ENCODE peak calls at places on chromosomes 3 and 15, in five cellular contexts. One of them, this sample, is unnamed.

GRCh38 chr3:71713041-71713440 is 12.2 kb downstream of the EIF4E3 start:
- DNase-seq in CD4-positive, alpha-beta memory T cell: no peak
- DNase-seq in psoas muscle: no peak
- DNase-seq in tibial artery: no peak
- DNase-seq in tibial nerve: no peak
- DNase-seq in this sample: no peak

GRCh38 chr3:43736558-43736995 is 45.8 kb downstream of the ABHD5 start:
- DNase-seq in psoas muscle: no peak
- DNase-seq in tibial artery: no peak
- DNase-seq in CD4-positive, alpha-beta memory T cell: no peak
- DNase-seq in tibial nerve: no peak
- DNase-seq in this sample: no peak

GRCh38 chr15:22810735-22811338 is 24.4 kb downstream of the NIPA1 start:
- DNase-seq in tibial artery: no peak
- DNase-seq in psoas muscle: no peak
- DNase-seq in tibial nerve: no peak
- DNase-seq in CD4-positive, alpha-beta memory T cell: no peak
- DNase-seq in this sample: no peak

GRCh38 chr3:139654637-139655365 is 23.0 kb downstream of the NMNAT3 start:
- DNase-seq in CD4-positive, alpha-beta memory T cell: no peak
- DNase-seq in tibial nerve: no peak
- DNase-seq in psoas muscle: no peak
- DNase-seq in tibial artery: no peak
- DNase-seq in this sample: no peak

GRCh38 chr3:64188810-64189560 is 36.3 kb downstream of the PRICKLE2 start:
- DNase-seq in psoas muscle: no peak
- DNase-seq in tibial artery: peak; percentile 67
- DNase-seq in CD4-positive, alpha-beta memory T cell: no peak
- DNase-seq in tibial nerve: no peak
- DNase-seq in this sample: no peak

GRCh38 chr15:96020133-96020532 is 310.4 kb upstream of the NR2F2 start:
- DNase-seq in tibial nerve: no peak
- DNase-seq in CD4-positive, alpha-beta memory T cell: no peak
- DNase-seq in tibial artery: no peak
- DNase-seq in psoas muscle: no peak
- DNase-seq in this sample: no peak

GRCh38 chr3:29012011-29012410 is 268.9 kb upstream of the RBMS3 start:
- DNase-seq in tibial nerve: no peak
- DNase-seq in psoas muscle: no peak
- DNase-seq in tibial artery: no peak
- DNase-seq in CD4-positive, alpha-beta memory T cell: no peak
- DNase-seq in this sample: no peak

GRCh38 chr15:85748729-85749128 is 46.0 kb downstream of the KLHL25 start:
- DNase-seq in psoas muscle: no peak
- DNase-seq in tibial nerve: no peak
- DNase-seq in tibial artery: peak; percentile 61
- DNase-seq in CD4-positive, alpha-beta memory T cell: no peak
- DNase-seq in this sample: no peak

GRCh38 chr3:193563999-193564398 is 9.3 kb upstream of the ATP13A4 start:
- DNase-seq in CD4-positive, alpha-beta memory T cell: no peak
- DNase-seq in tibial nerve: no peak
- DNase-seq in tibial artery: no peak
- DNase-seq in psoas muscle: no peak
- DNase-seq in this sample: no peak

GRCh38 chr3:136703429-136703828 is 48.7 kb downstream of the STAG1 start:
- DNase-seq in tibial nerve: no peak
- DNase-seq in tibial artery: no peak
- DNase-seq in psoas muscle: no peak
- DNase-seq in CD4-positive, alpha-beta memory T cell: no peak
- DNase-seq in this sample: no peak

GRCh38 chr15:89627256-89627970 is 27.9 kb downstream of the KIF7 start:
- DNase-seq in psoas muscle: peak; percentile 37
- DNase-seq in tibial nerve: no peak
- DNase-seq in tibial artery: no peak
- DNase-seq in CD4-positive, alpha-beta memory T cell: no peak
- DNase-seq in this sample: no peak

GRCh38 chr3:5017953-5018531 is 38.8 kb downstream of the BHLHE40 start:
- DNase-seq in psoas muscle: peak; percentile 84
- DNase-seq in tibial artery: peak; percentile 88
- DNase-seq in tibial nerve: peak; percentile 77
- DNase-seq in CD4-positive, alpha-beta memory T cell: peak; percentile 26
- DNase-seq in this sample: no peak

GRCh38 chr3:179179979-179180758 is 32.0 kb downstream of the PIK3CA start:
- DNase-seq in psoas muscle: no peak
- DNase-seq in tibial nerve: no peak
- DNase-seq in tibial artery: no peak
- DNase-seq in CD4-positive, alpha-beta memory T cell: peak; percentile 5
- DNase-seq in this sample: no peak

GRCh38 chr15:93779341-93779740 is 452.0 kb upstream of the MCTP2 start:
- DNase-seq in tibial artery: no peak
- DNase-seq in tibial nerve: no peak
- DNase-seq in psoas muscle: no peak
- DNase-seq in CD4-positive, alpha-beta memory T cell: no peak
- DNase-seq in this sample: no peak

GRCh38 chr3:30638685-30639412 is 32.4 kb downstream of the TGFBR2 start:
- DNase-seq in tibial artery: no peak
- DNase-seq in psoas muscle: peak; percentile 55
- DNase-seq in CD4-positive, alpha-beta memory T cell: no peak
- DNase-seq in tibial nerve: no peak
- DNase-seq in this sample: no peak

GRCh38 chr3:175729466-175729865 is 870.3 kb downstream of the NAALADL2 start:
- DNase-seq in tibial nerve: no peak
- DNase-seq in tibial artery: no peak
- DNase-seq in psoas muscle: no peak
- DNase-seq in CD4-positive, alpha-beta memory T cell: no peak
- DNase-seq in this sample: no peak

DNA sequence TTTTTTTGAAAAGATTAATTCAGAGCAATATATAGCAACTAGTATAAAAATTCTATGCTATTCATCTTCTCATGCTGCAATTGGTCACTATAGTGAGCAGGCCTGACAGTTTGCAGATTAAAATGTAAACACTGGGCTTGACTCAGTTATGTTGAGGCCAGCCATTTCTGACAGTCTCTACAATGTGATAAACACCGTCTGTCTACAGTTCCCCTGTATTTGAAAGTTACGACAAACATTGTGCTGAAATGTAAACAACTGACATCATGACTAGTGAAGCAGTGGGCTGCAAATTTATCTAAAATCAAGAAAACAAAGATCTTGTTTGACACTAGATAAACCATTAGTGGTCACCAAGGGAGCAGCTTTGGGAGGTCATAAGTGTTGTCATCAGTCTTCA is 197.4 kb downstream of the ISL2 start:
- DNase-seq in CD4-positive, alpha-beta memory T cell: no peak
- DNase-seq in tibial nerve: no peak
- DNase-seq in tibial artery: no peak
- DNase-seq in psoas muscle: no peak
- DNase-seq in this sample: no peak
- H3K4me1 ChIP-seq in CD4-positive, alpha-beta memory T cell: no peaks in the 10 kb centered on the region
- H3K4me1 ChIP-seq in tibial nerve: no peaks in the 10 kb centered on the region
- H3K4me1 ChIP-seq in tibial artery: no peaks in the 10 kb centered on the region
- H3K4me1 ChIP-seq in psoas muscle: no peaks in the 10 kb centered on the region
- H3K4me1 ChIP-seq in this sample: no peaks in the 10 kb centered on the region

GRCh38 chr3:65562444-65562843 is 476.3 kb downstream of the MAGI1 start:
- DNase-seq in psoas muscle: no peak
- DNase-seq in tibial artery: no peak
- DNase-seq in tibial nerve: no peak
- DNase-seq in CD4-positive, alpha-beta memory T cell: no peak
- DNase-seq in this sample: no peak

GRCh38 chr3:65560133-65560532 is 478.6 kb downstream of the MAGI1 start:
- DNase-seq in tibial nerve: no peak
- DNase-seq in psoas muscle: no peak
- DNase-seq in CD4-positive, alpha-beta memory T cell: no peak
- DNase-seq in tibial artery: no peak
- DNase-seq in this sample: no peak

GRCh38 chr3:65561617-65562016 is 477.1 kb downstream of the MAGI1 start:
- DNase-seq in tibial artery: no peak
- DNase-seq in tibial nerve: no peak
- DNase-seq in psoas muscle: no peak
- DNase-seq in CD4-positive, alpha-beta memory T cell: no peak
- DNase-seq in this sample: no peak

GRCh38 chr3:65559643-65560042 is 479.1 kb downstream of the MAGI1 start:
- DNase-seq in tibial nerve: no peak
- DNase-seq in tibial artery: no peak
- DNase-seq in psoas muscle: no peak
- DNase-seq in CD4-positive, alpha-beta memory T cell: no peak
- DNase-seq in this sample: no peak

DNA sequence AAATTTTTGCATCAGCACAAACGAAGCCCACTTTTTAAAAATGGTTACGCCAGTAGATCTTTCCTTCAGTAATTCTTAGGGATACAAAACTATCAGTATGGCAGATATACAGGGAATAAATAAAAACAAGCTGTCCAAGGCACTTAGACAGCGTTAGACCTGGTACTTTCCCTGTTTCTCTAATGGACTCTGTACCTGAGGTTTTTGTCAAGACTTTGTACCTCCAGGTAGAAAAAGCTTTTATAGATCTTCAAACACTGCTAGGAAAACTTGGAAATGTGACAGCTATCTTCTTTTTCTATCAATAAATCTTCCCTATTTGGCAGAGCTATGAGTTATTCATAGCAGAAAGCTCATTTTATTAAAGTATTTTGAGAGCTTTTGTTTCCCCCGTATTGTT is 477.8 kb downstream of the MAGI1 start:
- DNase-seq in tibial nerve: no peak
- DNase-seq in CD4-positive, alpha-beta memory T cell: no peak
- DNase-seq in tibial artery: no peak
- DNase-seq in psoas muscle: no peak
- DNase-seq in this sample: no peak
- H3K4me1 ChIP-seq in tibial nerve: no peaks in the 10 kb centered on the region
- H3K4me1 ChIP-seq in CD4-positive, alpha-beta memory T cell: no peaks in the 10 kb centered on the region
- H3K4me1 ChIP-seq in tibial artery: peaks cover 5% of the 10 kb centered on the region
- H3K4me1 ChIP-seq in psoas muscle: peaks cover 13% of the 10 kb centered on the region
- H3K4me1 ChIP-seq in this sample: no peaks in the 10 kb centered on the region

GRCh38 chr15:42057744-42058646 is 36.4 kb downstream of the PLA2G4D start:
- DNase-seq in psoas muscle: no peak
- DNase-seq in tibial artery: no peak
- DNase-seq in CD4-positive, alpha-beta memory T cell: no peak
- DNase-seq in tibial nerve: no peak
- DNase-seq in this sample: no peak

GRCh38 chr15:42053914-42054313 is 33.1 kb upstream of the PLA2G4E start:
- DNase-seq in psoas muscle: no peak
- DNase-seq in CD4-positive, alpha-beta memory T cell: no peak
- DNase-seq in tibial nerve: no peak
- DNase-seq in tibial artery: no peak
- DNase-seq in this sample: no peak

GRCh38 chr15:42058791-42059190 is 35.6 kb downstream of the PLA2G4D start:
- DNase-seq in tibial artery: no peak
- DNase-seq in psoas muscle: no peak
- DNase-seq in tibial nerve: no peak
- DNase-seq in CD4-positive, alpha-beta memory T cell: no peak
- DNase-seq in this sample: no peak

GRCh38 chr15:42059661-42060476 is 34.5 kb downstream of the PLA2G4D start:
- DNase-seq in CD4-positive, alpha-beta memory T cell: peak; percentile 63
- DNase-seq in tibial nerve: peak; percentile 66
- DNase-seq in tibial artery: no peak
- DNase-seq in psoas muscle: no peak
- DNase-seq in this sample: peak; percentile 40

DNA sequence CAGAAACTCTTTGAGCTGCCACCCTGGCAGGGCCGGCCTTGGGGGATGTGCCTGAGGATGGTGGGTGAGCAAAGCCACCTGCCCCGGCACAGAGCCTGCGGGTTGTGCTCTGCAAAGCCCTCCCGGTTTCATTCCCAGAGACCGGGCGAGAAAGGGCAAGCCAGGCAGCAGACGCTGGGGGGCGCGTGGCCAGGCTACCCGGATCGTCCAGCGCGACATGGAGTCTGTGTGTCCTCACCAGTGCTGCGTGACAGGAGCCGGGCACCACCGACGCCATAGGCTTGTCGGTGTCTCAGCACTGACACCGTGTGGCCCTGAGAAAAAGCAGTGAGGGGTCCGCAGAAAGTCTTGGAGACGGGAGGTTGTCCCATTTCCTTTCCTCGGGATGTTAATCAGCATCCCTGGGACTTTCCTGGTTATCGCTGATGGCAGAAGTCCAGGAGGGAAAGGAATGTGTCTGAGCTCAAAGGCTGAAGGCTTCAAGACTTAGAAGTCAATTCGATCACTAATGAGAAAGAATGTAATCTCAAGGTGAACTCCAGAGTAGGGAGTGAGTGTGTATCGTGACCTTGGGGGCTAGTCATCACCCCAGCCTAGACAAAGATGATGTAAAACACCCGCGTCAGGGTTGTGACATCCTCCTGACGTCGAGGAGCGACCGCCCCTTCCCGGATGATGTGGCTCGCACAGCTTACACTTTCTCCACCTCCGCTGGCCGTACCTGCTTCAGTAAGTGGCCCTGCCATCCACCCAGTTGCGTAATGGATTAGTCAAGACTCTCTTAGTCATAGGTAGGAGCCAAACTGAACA is 36.3 kb upstream of the PLA2G4E start:
- DNase-seq in tibial artery: no peak
- DNase-seq in tibial nerve: peak; percentile 23
- DNase-seq in CD4-positive, alpha-beta memory T cell: peak; percentile 58
- DNase-seq in psoas muscle: peak; percentile 92
- DNase-seq in this sample: peak; percentile 36
- H3K4me1 ChIP-seq in tibial artery: peaks cover 8% of the 10 kb centered on the region
- H3K4me1 ChIP-seq in tibial nerve: no peaks in the 10 kb centered on the region
- H3K4me1 ChIP-seq in CD4-positive, alpha-beta memory T cell: peaks cover 13% of the 10 kb centered on the region
- H3K4me1 ChIP-seq in psoas muscle: peaks cover 21% of the 10 kb centered on the region
- H3K4me1 ChIP-seq in this sample: peaks cover 4% of the 10 kb centered on the region

GRCh38 chr15:77183066-77183465 is 112.2 kb upstream of the TSPAN3 start:
- DNase-seq in CD4-positive, alpha-beta memory T cell: no peak
- DNase-seq in tibial artery: no peak
- DNase-seq in psoas muscle: no peak
- DNase-seq in tibial nerve: no peak
- DNase-seq in this sample: no peak
- H3K4me1 ChIP-seq in CD4-positive, alpha-beta memory T cell: peaks cover 24% of the 10 kb centered on the region
- H3K4me1 ChIP-seq in tibial artery: no peaks in the 10 kb centered on the region
- H3K4me1 ChIP-seq in psoas muscle: no peaks in the 10 kb centered on the region
- H3K4me1 ChIP-seq in tibial nerve: no peaks in the 10 kb centered on the region
- H3K4me1 ChIP-seq in this sample: peaks cover 59% of the 10 kb centered on the region

This sample was measured in CD8-positive, alpha-beta memory T cell.